ENCODE peak calls at places on chromosome X, in five cellular contexts. One of them, this sample, is unnamed. For H4K20me1, the result is how much of the 10 kb centered on the place peaks cover.

GRCh38 chrX:45056428-45057145 is 144.1 kb downstream of the DIPK2B start:
- DNase-seq in astrocyte: no peak
- DNase-seq in K562: no peak
- DNase-seq in fibroblast of lung: no peak
- DNase-seq in neural progenitor cell: no peak
- DNase-seq in this sample: no peak

GRCh38 chrX:1450381-1451161 is 2.1 kb downstream of the ASMTL start:
- DNase-seq in K562: no peak
- DNase-seq in fibroblast of lung: no peak
- DNase-seq in astrocyte: no peak
- DNase-seq in neural progenitor cell: no peak
- DNase-seq in this sample: no peak

GRCh38 chrX:134544614-134545255 is 84.8 kb downstream of the HPRT1 start:
- DNase-seq in K562: no peak
- DNase-seq in neural progenitor cell: peak
- DNase-seq in fibroblast of lung: no peak
- DNase-seq in astrocyte: no peak
- DNase-seq in this sample: peak

GRCh38 chrX:68109162-68109561 is 324.1 kb downstream of the OPHN1 start:
- DNase-seq in K562: no peak
- DNase-seq in neural progenitor cell: no peak
- DNase-seq in astrocyte: no peak
- DNase-seq in fibroblast of lung: no peak
- DNase-seq in this sample: no peak

GRCh38 chrX:80432441-80432840 is 12.2 kb downstream of the TENT5D start:
- DNase-seq in fibroblast of lung: no peak
- DNase-seq in neural progenitor cell: no peak
- DNase-seq in astrocyte: no peak
- DNase-seq in K562: no peak
- DNase-seq in this sample: no peak

GRCh38 chrX:120514236-120514635 is 45.1 kb upstream of the LAMP2 start:
- DNase-seq in neural progenitor cell: peak
- DNase-seq in K562: peak
- DNase-seq in fibroblast of lung: peak
- DNase-seq in astrocyte: no peak
- DNase-seq in this sample: peak

GRCh38 chrX:70969635-70970481 is 39.0 kb upstream of the SLC7A3 start:
- DNase-seq in neural progenitor cell: no peak
- DNase-seq in K562: peak
- DNase-seq in astrocyte: no peak
- DNase-seq in fibroblast of lung: no peak
- DNase-seq in this sample: no peak

GRCh38 chrX:16155586-16155985 is 11.7 kb upstream of the MAGEB17 start:
- DNase-seq in K562: no peak
- DNase-seq in fibroblast of lung: no peak
- DNase-seq in astrocyte: no peak
- DNase-seq in neural progenitor cell: no peak
- DNase-seq in this sample: no peak

GRCh38 chrX:2928127-2928582 is 984 bp downstream of the ARSD start:
- DNase-seq in K562: no peak
- DNase-seq in neural progenitor cell: peak
- DNase-seq in astrocyte: peak
- DNase-seq in fibroblast of lung: no peak
- DNase-seq in this sample: no peak

GRCh38 chrX:134868766-134869495 is 121.9 kb upstream of the SMIM10 start:
- DNase-seq in fibroblast of lung: peak
- DNase-seq in astrocyte: peak
- DNase-seq in neural progenitor cell: no peak
- DNase-seq in K562: no peak
- DNase-seq in this sample: no peak

GRCh38 chrX:48883729-48884128 is 13.8 kb downstream of the TIMM17B start:
- DNase-seq in neural progenitor cell: no peak
- DNase-seq in K562: no peak
- DNase-seq in astrocyte: no peak
- DNase-seq in fibroblast of lung: no peak
- DNase-seq in this sample: no peak

GRCh38 chrX:29724316-29724715 is 491.0 kb upstream of the MAGEB2 start:
- DNase-seq in fibroblast of lung: no peak
- DNase-seq in K562: no peak
- DNase-seq in astrocyte: no peak
- DNase-seq in neural progenitor cell: no peak
- DNase-seq in this sample: no peak

GRCh38 chrX:143121471-143121870 is 95.7 kb downstream of the SPANXN4 start:
- DNase-seq in neural progenitor cell: peak
- DNase-seq in astrocyte: no peak
- DNase-seq in K562: no peak
- DNase-seq in fibroblast of lung: no peak
- DNase-seq in this sample: no peak

GRCh38 chrX:94123062-94123461 is 449.1 kb downstream of the FAM133A start:
- DNase-seq in K562: no peak
- DNase-seq in astrocyte: no peak
- DNase-seq in fibroblast of lung: no peak
- DNase-seq in neural progenitor cell: no peak
- DNase-seq in this sample: no peak

GRCh38 chrX:56233682-56234081 is 1.5 kb downstream of the KLF8 start:
- DNase-seq in fibroblast of lung: peak
- DNase-seq in K562: no peak
- DNase-seq in astrocyte: peak
- DNase-seq in neural progenitor cell: peak
- DNase-seq in this sample: peak

GRCh38 chrX:1442724-1443367 is 9.9 kb downstream of the ASMTL start:
- DNase-seq in astrocyte: no peak
- DNase-seq in K562: no peak
- DNase-seq in neural progenitor cell: no peak
- DNase-seq in fibroblast of lung: no peak
- DNase-seq in this sample: no peak

GRCh38 chrX:119181491-119181890 is 53.9 kb upstream of the KIAA1210 start:
- DNase-seq in neural progenitor cell: peak
- DNase-seq in fibroblast of lung: no peak
- DNase-seq in astrocyte: no peak
- DNase-seq in K562: no peak
- DNase-seq in this sample: peak

GRCh38 chrX:74514384-74514783 is 93.1 kb downstream of the SLC16A2 start:
- DNase-seq in K562: no peak
- DNase-seq in astrocyte: no peak
- DNase-seq in neural progenitor cell: no peak
- DNase-seq in fibroblast of lung: no peak
- DNase-seq in this sample: peak

GRCh38 chrX:80572636-80573035 is 152.4 kb downstream of the TENT5D start:
- DNase-seq in fibroblast of lung: no peak
- DNase-seq in neural progenitor cell: no peak
- DNase-seq in astrocyte: no peak
- DNase-seq in K562: no peak
- DNase-seq in this sample: no peak

GRCh38 chrX:72057331-72057730 is 74.4 kb downstream of the RTL5 start:
- DNase-seq in astrocyte: no peak
- DNase-seq in K562: no peak
- DNase-seq in fibroblast of lung: no peak
- DNase-seq in neural progenitor cell: no peak
- DNase-seq in this sample: no peak

GRCh38 chrX:119541188-119541587 is 24.0 kb downstream of the STEEP1 start:
- DNase-seq in K562: no peak
- DNase-seq in neural progenitor cell: no peak
- DNase-seq in fibroblast of lung: peak
- DNase-seq in astrocyte: peak
- DNase-seq in this sample: no peak

DNA sequence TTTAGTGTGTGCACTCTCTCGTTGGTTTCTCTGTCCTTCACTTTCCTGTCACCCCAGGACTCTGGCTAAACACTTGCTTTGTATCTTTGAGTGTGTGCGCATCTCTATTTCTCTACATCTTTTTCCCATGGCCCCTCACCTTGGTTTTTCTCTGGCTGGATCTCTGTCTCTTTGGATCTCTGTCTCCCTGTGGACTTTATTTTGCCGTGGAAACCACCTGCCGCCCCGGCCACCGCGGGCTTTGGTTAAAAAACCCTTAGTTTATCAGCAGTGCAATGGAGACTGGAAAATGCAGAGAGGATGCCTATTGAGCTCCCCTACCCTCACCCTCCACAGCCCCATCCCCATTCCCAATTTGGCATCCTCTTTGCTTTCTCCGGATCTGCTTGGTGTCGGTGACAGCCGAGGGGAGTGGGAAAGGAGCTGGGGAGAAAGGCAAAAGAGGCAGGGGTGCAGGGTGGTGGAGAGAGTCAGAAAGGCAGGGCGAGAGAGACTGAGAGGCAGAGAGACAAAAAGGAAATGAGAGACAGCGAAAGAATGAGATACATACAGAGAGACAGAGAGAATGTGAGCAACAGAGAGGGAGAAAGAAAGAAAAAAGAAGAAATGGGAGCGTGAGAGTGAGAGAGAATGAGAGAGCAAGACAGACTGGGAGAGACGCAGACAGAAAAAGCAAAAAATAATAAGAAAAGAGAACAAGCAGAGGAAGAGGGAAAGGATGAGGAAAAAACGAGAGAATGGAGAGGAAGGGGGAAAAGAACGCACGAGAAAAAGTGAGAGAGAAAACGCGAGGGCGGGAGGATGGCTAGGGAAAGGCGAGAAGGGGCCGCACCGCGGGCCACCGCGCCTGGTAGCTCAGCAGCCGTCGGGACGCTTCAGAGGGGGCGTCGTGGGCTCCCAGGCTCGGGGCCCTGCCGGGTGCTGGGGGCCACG is 688 bp downstream of the GPR101 start:
- DNase-seq in fibroblast of lung: no peak
- DNase-seq in astrocyte: no peak
- DNase-seq in neural progenitor cell: no peak
- DNase-seq in K562: no peak
- DNase-seq in this sample: no peak
- TF ChIP-seq EZH2 in fibroblast of lung: no peak
- TF ChIP-seq EZH2 in astrocyte: peak
- TF ChIP-seq EZH2 in neural progenitor cell: peak
- TF ChIP-seq EZH2 in K562: no peak
- TF ChIP-seq EZH2 in this sample: no peak

GRCh38 chrX:76184276-76184675 is 11.4 kb downstream of the PBDC1 start:
- DNase-seq in neural progenitor cell: no peak
- DNase-seq in K562: no peak
- DNase-seq in fibroblast of lung: peak
- DNase-seq in astrocyte: no peak
- DNase-seq in this sample: no peak
- H4K20me1 ChIP-seq in neural progenitor cell: under half
- H4K20me1 ChIP-seq in K562: under half
- H4K20me1 ChIP-seq in fibroblast of lung: under half
- H4K20me1 ChIP-seq in astrocyte: under half
- H4K20me1 ChIP-seq in this sample: under half

GRCh38 chrX:131081772-131082755 is 23.9 kb downstream of the ARHGAP36 start:
- DNase-seq in fibroblast of lung: no peak
- DNase-seq in neural progenitor cell: peak
- DNase-seq in astrocyte: no peak
- DNase-seq in K562: no peak
- DNase-seq in this sample: no peak
- TF ChIP-seq EZH2 in fibroblast of lung: no peak
- TF ChIP-seq EZH2 in neural progenitor cell: peak
- TF ChIP-seq EZH2 in astrocyte: peak
- TF ChIP-seq EZH2 in K562: no peak
- TF ChIP-seq EZH2 in this sample: no peak

DNA sequence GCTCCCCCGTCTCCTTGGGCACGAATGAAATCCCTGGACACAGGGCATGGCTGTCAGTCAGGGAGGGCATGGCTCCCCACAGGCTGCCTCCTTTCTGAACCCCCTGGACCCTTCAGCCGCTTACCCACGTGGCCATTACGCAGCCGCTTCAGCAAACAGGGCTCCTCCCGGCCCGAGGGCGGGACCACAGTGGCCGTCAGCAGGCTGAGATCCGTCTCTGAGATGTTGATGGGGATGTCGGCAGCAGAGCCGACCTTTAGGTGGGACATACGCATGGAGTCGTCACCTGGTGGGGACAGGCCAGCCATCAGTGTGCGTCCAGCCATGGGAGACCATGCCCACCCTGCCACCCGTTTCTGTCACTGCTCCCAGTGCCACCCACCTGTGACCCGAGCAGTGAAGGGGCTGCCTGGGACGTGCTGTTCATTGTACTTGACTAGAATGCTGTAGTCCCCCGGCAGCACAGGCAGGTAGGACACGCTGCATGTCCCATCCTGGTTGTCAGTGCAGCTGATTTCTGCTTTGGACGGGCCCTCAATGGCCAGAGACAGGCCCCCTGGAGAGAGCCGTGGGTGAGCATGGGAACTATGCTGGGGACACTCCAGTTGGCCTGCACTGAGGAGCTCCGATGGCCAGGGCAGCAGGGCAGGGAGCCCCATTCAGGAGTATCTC is 21.1 kb downstream of the FLNA start:
- DNase-seq in astrocyte: no peak
- DNase-seq in neural progenitor cell: no peak
- DNase-seq in fibroblast of lung: no peak
- DNase-seq in K562: no peak
- DNase-seq in this sample: no peak
- H4K20me1 ChIP-seq in astrocyte: half or more
- H4K20me1 ChIP-seq in neural progenitor cell: half or more
- H4K20me1 ChIP-seq in fibroblast of lung: under half
- H4K20me1 ChIP-seq in K562: under half
- H4K20me1 ChIP-seq in this sample: under half

DNA sequence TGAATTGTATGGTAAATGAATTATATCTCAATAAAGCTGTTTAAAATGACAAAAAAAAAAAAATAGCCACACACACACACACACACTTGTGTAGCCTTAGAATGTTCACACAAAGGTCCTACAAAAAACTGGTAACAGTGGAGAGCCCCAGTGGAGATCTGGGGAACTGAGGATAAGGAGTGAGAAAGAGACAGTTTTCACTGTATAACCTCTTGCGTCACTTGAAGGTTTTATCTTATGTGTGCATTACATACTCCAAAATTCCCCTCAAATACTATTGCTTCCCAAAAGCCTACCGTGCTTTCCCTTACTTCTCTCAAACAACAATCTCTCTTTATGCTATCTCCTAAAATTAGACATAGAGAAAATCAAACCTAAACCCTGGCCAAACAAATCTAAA is 67.8 kb downstream of the SMC1A start:
- DNase-seq in neural progenitor cell: no peak
- DNase-seq in K562: no peak
- DNase-seq in fibroblast of lung: no peak
- DNase-seq in astrocyte: no peak
- DNase-seq in this sample: no peak
- TF ChIP-seq EZH2 in neural progenitor cell: no peak
- TF ChIP-seq EZH2 in K562: no peak
- TF ChIP-seq EZH2 in fibroblast of lung: no peak
- TF ChIP-seq EZH2 in astrocyte: no peak
- TF ChIP-seq EZH2 in this sample: no peak

GRCh38 chrX:31092970-31093638 is 21.3 kb upstream of the FTHL17 start:
- DNase-seq in astrocyte: no peak
- DNase-seq in neural progenitor cell: no peak
- DNase-seq in K562: no peak
- DNase-seq in fibroblast of lung: no peak
- DNase-seq in this sample: no peak
- H4K20me1 ChIP-seq in astrocyte: under half
- H4K20me1 ChIP-seq in neural progenitor cell: under half
- H4K20me1 ChIP-seq in K562: under half
- H4K20me1 ChIP-seq in fibroblast of lung: under half
- H4K20me1 ChIP-seq in this sample: under half

GRCh38 chrX:137567474-137568232 is 1.7 kb downstream of the ZIC3 start:
- DNase-seq in K562: no peak
- DNase-seq in astrocyte: no peak
- DNase-seq in fibroblast of lung: no peak
- DNase-seq in neural progenitor cell: peak
- DNase-seq in this sample: no peak
- TF ChIP-seq EZH2 in K562: no peak
- TF ChIP-seq EZH2 in astrocyte: peak
- TF ChIP-seq EZH2 in fibroblast of lung: peak
- TF ChIP-seq EZH2 in neural progenitor cell: peak
- TF ChIP-seq EZH2 in this sample: peak

This sample was measured in hepatocyte.